ENCODE peak calls at places on chromosome 15, in four cellular contexts. One of them, this sample, is unnamed.

GRCh38 chr15:94984886-94985285 is 753.5 kb downstream of the MCTP2 start:
- DNase-seq in WTC11: no peak
- DNase-seq in GM12878: no peak
- DNase-seq in K562: no peak
- DNase-seq in this sample: no peak

GRCh38 chr15:31080618-31081017 is 20.9 kb downstream of the TRPM1 start:
- DNase-seq in WTC11: peak
- DNase-seq in GM12878: no peak
- DNase-seq in K562: peak
- DNase-seq in this sample: no peak

GRCh38 chr15:28122038-28122949 is 23.2 kb upstream of the OCA2 start:
- DNase-seq in WTC11: no peak
- DNase-seq in GM12878: no peak
- DNase-seq in K562: no peak
- DNase-seq in this sample: no peak

GRCh38 chr15:59237119-59237853 is 30.6 kb downstream of the LDHAL6B start:
- DNase-seq in WTC11: no peak
- DNase-seq in GM12878: peak
- DNase-seq in K562: no peak
- DNase-seq in this sample: no peak

GRCh38 chr15:58447244-58448010 is 15.6 kb downstream of the LIPC start:
- DNase-seq in WTC11: no peak
- DNase-seq in GM12878: no peak
- DNase-seq in K562: no peak
- DNase-seq in this sample: no peak

GRCh38 chr15:74326759-74327158 is 40.7 kb downstream of the CYP11A1 start:
- DNase-seq in WTC11: no peak
- DNase-seq in GM12878: no peak
- DNase-seq in K562: no peak
- DNase-seq in this sample: no peak

GRCh38 chr15:62648954-62649353 is 393.6 kb upstream of the TPM1 start:
- DNase-seq in WTC11: no peak
- DNase-seq in GM12878: peak
- DNase-seq in K562: no peak
- DNase-seq in this sample: peak

GRCh38 chr15:73930790-73931281 is 4.6 kb downstream of the LOXL1 start:
- DNase-seq in WTC11: no peak
- DNase-seq in GM12878: no peak
- DNase-seq in K562: no peak
- DNase-seq in this sample: no peak

GRCh38 chr15:42073418-42073817 is 20.9 kb downstream of the PLA2G4D start:
- DNase-seq in WTC11: no peak
- DNase-seq in GM12878: no peak
- DNase-seq in K562: no peak
- DNase-seq in this sample: no peak

GRCh38 chr15:84400820-84401219 is 165.2 kb downstream of the GOLGA6L4 start:
- DNase-seq in WTC11: no peak
- DNase-seq in GM12878: no peak
- DNase-seq in K562: no peak
- DNase-seq in this sample: no peak

GRCh38 chr15:33612721-33613304 is 302.0 kb downstream of the RYR3 start:
- DNase-seq in WTC11: no peak
- DNase-seq in GM12878: no peak
- DNase-seq in K562: no peak
- DNase-seq in this sample: no peak

GRCh38 chr15:68411276-68411675 is 20.7 kb downstream of the ITGA11 start:
- DNase-seq in WTC11: no peak
- DNase-seq in GM12878: no peak
- DNase-seq in K562: no peak
- DNase-seq in this sample: no peak

GRCh38 chr15:98881526-98882517 is 125.8 kb downstream of the PGPEP1L start:
- DNase-seq in WTC11: no peak
- DNase-seq in GM12878: no peak
- DNase-seq in K562: peak
- DNase-seq in this sample: peak

GRCh38 chr15:87167055-87167454 is 1087.4 kb downstream of the AGBL1 start:
- DNase-seq in WTC11: no peak
- DNase-seq in GM12878: no peak
- DNase-seq in K562: no peak
- DNase-seq in this sample: no peak

GRCh38 chr15:66623801-66624453 is 58.1 kb upstream of the LCTL start:
- DNase-seq in WTC11: no peak
- DNase-seq in GM12878: no peak
- DNase-seq in K562: no peak
- DNase-seq in this sample: no peak

GRCh38 chr15:29139540-29140459 is 129.8 kb downstream of the NSMCE3 start:
- DNase-seq in WTC11: peak
- DNase-seq in GM12878: no peak
- DNase-seq in K562: peak
- DNase-seq in this sample: no peak
- TF ChIP-seq ETV6 in WTC11: no peak
- TF ChIP-seq ETV6 in GM12878: no peak
- TF ChIP-seq ETV6 in K562: no peak
- TF ChIP-seq ETV6 in this sample: no peak

GRCh38 chr15:96766387-96766786 is 435.9 kb downstream of the NR2F2 start:
- DNase-seq in WTC11: no peak
- DNase-seq in GM12878: no peak
- DNase-seq in K562: no peak
- DNase-seq in this sample: no peak
- TF ChIP-seq ETV6 in WTC11: no peak
- TF ChIP-seq ETV6 in GM12878: no peak
- TF ChIP-seq ETV6 in K562: no peak
- TF ChIP-seq ETV6 in this sample: no peak

DNA sequence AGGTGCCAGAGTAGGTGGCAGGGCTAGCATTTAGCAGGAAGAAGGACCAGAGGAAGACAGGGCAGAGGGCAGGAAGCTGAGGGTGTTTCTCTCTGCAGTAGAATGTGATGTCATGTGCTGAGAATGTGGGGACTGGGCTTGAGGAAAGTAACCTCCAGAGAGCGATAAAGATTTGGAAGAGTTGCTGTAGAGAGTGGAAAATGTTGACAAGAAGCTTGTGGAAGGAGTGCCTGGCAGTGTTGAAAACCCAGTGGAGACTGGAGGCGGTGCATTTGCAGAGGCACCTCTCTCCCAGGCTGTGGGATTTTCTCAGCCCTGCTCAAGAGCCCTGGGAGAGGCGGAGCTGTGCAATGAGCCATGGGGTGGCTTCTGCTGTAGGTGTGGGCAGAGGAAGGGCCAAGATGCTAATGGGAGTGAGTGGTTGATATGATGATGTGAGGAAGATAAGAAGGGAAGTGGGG is 54.8 kb downstream of the MESD start:
- DNase-seq in WTC11: no peak
- DNase-seq in GM12878: no peak
- DNase-seq in K562: no peak
- DNase-seq in this sample: no peak
- TF ChIP-seq ETV6 in WTC11: no peak
- TF ChIP-seq ETV6 in GM12878: no peak
- TF ChIP-seq ETV6 in K562: no peak
- TF ChIP-seq ETV6 in this sample: no peak

DNA sequence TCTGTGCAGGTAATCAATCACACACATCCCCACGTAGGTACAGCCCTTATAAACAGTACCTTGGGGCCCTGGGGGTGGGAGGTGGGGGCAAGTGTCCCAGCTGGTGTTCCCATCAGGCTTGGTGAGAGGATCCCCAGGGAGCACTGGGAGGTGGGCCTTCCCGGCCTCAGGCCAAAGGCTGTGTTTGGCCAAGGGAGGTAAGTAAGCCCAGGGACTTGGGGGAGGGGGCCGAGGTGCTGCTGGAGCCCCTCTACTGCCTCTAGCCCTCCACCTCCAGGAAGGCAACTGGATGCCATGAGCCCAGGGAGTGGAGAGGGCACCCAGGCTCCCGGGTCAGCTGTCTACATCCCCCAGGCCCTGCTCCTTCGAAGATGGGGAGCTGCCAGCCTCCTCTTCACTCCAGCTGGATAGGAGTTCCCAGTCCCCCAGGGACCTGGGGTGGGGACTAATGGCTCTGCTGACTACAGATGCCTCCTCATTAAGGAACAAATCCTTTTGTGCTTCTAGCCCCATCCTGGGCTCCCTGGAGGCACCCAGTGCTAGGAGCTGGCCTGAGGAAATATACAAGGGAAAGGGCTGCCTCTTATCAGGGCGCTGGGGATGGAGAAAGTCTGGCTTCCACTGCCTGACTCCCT is 33.1 kb downstream of the RNU5B-1 start:
- DNase-seq in WTC11: no peak
- DNase-seq in GM12878: no peak
- DNase-seq in K562: no peak
- DNase-seq in this sample: no peak
- TF ChIP-seq ETV6 in WTC11: no peak
- TF ChIP-seq ETV6 in GM12878: no peak
- TF ChIP-seq ETV6 in K562: no peak
- TF ChIP-seq ETV6 in this sample: no peak

GRCh38 chr15:101121511-101122090 is 130.2 kb downstream of the CHSY1 start:
- DNase-seq in WTC11: peak
- DNase-seq in GM12878: no peak
- DNase-seq in K562: peak
- DNase-seq in this sample: no peak
- TF ChIP-seq ETV6 in WTC11: no peak
- TF ChIP-seq ETV6 in GM12878: no peak
- TF ChIP-seq ETV6 in K562: no peak
- TF ChIP-seq ETV6 in this sample: no peak

GRCh38 chr15:43791993-43792760 is at the start of gene SERF2:
- DNase-seq in WTC11: peak
- DNase-seq in GM12878: peak
- DNase-seq in K562: peak
- DNase-seq in this sample: peak

GRCh38 chr15:43795197-43795596 is 3.1 kb downstream of the SERF2 start:
- DNase-seq in WTC11: no peak
- DNase-seq in GM12878: no peak
- DNase-seq in K562: no peak
- DNase-seq in this sample: no peak

GRCh38 chr15:43793647-43794046 is 1.5 kb downstream of the SERF2 start:
- DNase-seq in WTC11: no peak
- DNase-seq in GM12878: no peak
- DNase-seq in K562: no peak
- DNase-seq in this sample: no peak

GRCh38 chr15:43794269-43795037 is 2.3 kb downstream of the SERF2 start:
- DNase-seq in WTC11: no peak
- DNase-seq in GM12878: no peak
- DNase-seq in K562: no peak
- DNase-seq in this sample: no peak

DNA sequence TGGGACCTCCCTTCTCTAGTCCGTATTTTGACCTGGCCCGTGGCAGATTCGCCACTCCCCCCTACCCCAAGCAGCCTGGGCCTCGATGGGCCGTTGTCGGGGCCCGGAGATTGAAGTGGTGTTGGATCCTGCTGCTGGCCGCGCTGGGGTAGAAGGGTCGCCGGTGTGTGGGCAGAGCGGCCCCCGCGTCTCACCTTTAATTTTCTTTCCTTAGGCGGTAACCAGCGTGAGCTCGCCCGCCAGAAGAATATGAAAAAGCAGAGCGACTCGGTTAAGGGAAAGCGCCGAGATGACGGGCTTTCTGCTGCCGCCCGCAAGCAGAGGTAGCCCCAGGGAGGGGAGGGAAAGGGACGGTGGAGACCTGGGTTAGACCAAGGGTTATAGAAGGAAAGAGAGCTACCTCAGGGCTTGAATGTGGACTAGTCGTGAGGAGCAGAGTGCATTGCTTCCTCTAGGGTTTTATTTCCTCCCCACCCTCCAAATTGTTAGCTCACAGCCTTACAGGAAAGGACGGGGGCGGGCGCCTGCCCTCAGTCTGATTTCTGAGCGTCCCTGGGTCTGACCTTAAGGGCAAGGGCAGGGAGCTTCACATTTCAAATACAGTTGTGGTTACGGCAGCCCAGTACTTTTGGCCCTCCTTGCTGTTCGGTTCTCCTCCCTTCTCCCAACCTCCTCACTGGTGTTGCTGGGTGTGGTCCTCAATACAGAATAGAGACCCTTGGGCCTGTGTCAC is 807 bp downstream of the SERF2 start:
- DNase-seq in WTC11: peak
- DNase-seq in GM12878: no peak
- DNase-seq in K562: peak
- DNase-seq in this sample: no peak
- TF ChIP-seq ETV6 in WTC11: no peak
- TF ChIP-seq ETV6 in GM12878: no peak
- TF ChIP-seq ETV6 in K562: no peak
- TF ChIP-seq ETV6 in this sample: no peak

DNA sequence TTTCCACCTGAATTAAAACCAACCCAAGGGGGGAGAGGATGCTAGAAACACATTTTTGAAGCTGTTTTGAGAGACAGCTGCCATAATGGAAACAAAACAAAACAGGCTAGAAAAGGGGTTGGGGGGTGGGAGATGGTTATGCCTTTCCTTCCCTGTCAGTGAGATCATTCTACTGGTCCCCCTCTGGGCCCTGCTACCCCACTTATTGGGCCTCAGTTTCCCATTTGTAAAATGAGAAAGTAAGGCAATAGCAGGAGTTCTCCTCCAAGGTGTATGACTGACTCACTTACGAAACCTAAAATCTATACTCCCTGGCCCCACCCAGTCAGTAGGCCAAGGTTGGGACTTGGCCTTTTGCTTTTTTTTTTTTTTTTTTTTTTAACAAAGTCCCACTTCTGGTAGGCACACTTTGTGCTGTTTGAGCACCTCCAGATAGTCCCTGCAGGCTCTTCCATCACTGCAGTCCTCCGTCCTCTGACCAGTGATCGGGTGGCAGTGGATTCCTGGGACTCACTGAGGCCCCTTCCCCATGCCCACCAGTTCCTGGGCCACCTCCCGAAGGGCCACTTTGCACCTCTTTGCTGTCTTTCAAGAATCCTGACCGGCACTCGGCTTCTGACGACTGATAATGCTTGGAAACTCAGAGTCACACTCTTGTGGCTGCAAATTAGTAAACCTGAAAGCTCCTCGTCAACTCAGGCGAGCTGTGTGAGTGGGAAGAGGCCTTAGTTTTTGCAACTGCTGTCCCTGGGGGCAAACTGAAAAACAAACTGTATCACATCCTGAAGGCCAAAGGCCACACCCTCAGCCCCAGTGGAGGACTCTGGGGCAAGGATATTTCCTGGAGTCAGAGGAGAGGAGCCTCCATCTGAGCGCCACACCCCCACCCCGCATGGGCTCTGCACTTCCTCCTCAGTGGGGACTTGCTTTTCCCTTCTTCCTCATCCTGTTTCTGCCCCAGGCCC is 6.7 kb upstream of the PSTPIP1 start:
- DNase-seq in WTC11: peak
- DNase-seq in GM12878: peak
- DNase-seq in K562: peak
- DNase-seq in this sample: no peak
- TF ChIP-seq ETV6 in WTC11: no peak
- TF ChIP-seq ETV6 in GM12878: peak
- TF ChIP-seq ETV6 in K562: no peak
- TF ChIP-seq ETV6 in this sample: no peak

This sample was measured in HepG2.